ENCODE peak calls at places on chromosomes 7 and 10, in four cellular contexts. One of them, this sample, is unnamed.

GRCh38 chr7:22179442-22179879 is 177.5 kb downstream of the RAPGEF5 start:
- DNase-seq in hypothalamus: no peak
- DNase-seq in left cardiac atrium: no peak
- DNase-seq in immature natural killer cell: peak; percentile 2
- DNase-seq in this sample: no peak

GRCh38 chr10:34638405-34639054 is 176.6 kb downstream of the PARD3 start:
- DNase-seq in immature natural killer cell: peak; percentile 54
- DNase-seq in left cardiac atrium: peak; percentile 87
- DNase-seq in hypothalamus: peak; percentile 75
- DNase-seq in this sample: peak; percentile 44

GRCh38 chr10:124066744-124067714 is 26.4 kb downstream of the CHST15 start:
- DNase-seq in left cardiac atrium: no peak
- DNase-seq in immature natural killer cell: no peak
- DNase-seq in hypothalamus: no peak
- DNase-seq in this sample: no peak

GRCh38 chr10:84140036-84140379 is 699 bp downstream of the GHITM start:
- DNase-seq in left cardiac atrium: peak; percentile 26
- DNase-seq in immature natural killer cell: no peak
- DNase-seq in hypothalamus: no peak
- DNase-seq in this sample: peak; percentile 31

GRCh38 chr7:112873831-112874553 is 83.8 kb upstream of the TMEM168 start:
- DNase-seq in hypothalamus: no peak
- DNase-seq in immature natural killer cell: no peak
- DNase-seq in left cardiac atrium: no peak
- DNase-seq in this sample: no peak

GRCh38 chr10:30510184-30510931 is 76.4 kb downstream of the MAP3K8 start:
- DNase-seq in hypothalamus: no peak
- DNase-seq in immature natural killer cell: no peak
- DNase-seq in left cardiac atrium: no peak
- DNase-seq in this sample: no peak

GRCh38 chr10:15387021-15387420 is 15.9 kb upstream of the FAM171A1 start:
- DNase-seq in immature natural killer cell: no peak
- DNase-seq in hypothalamus: no peak
- DNase-seq in left cardiac atrium: no peak
- DNase-seq in this sample: peak; percentile 45

GRCh38 chr10:86650151-86650550 is 4.2 kb upstream of the OPN4 start:
- DNase-seq in immature natural killer cell: no peak
- DNase-seq in hypothalamus: no peak
- DNase-seq in left cardiac atrium: no peak
- DNase-seq in this sample: no peak

GRCh38 chr7:1447551-1448244 is 11.6 kb downstream of the MICALL2 start:
- DNase-seq in left cardiac atrium: no peak
- DNase-seq in hypothalamus: peak; percentile 77
- DNase-seq in immature natural killer cell: no peak
- DNase-seq in this sample: peak; percentile 73

GRCh38 chr10:110651044-110651958 is 7.2 kb downstream of the RBM20 start:
- DNase-seq in immature natural killer cell: peak; percentile 37
- DNase-seq in hypothalamus: no peak
- DNase-seq in left cardiac atrium: peak; percentile 31
- DNase-seq in this sample: no peak

GRCh38 chr7:44727346-44728262 is 21.0 kb upstream of the ZMIZ2 start:
- DNase-seq in left cardiac atrium: peak; percentile 44
- DNase-seq in hypothalamus: no peak
- DNase-seq in immature natural killer cell: no peak
- DNase-seq in this sample: no peak

GRCh38 chr10:31650010-31650409 is 278.6 kb downstream of the ARHGAP12 start:
- DNase-seq in hypothalamus: peak; percentile 24
- DNase-seq in immature natural killer cell: no peak
- DNase-seq in left cardiac atrium: peak; percentile 88
- DNase-seq in this sample: peak; percentile 46

GRCh38 chr7:97006951-97007861 is 1.9 kb downstream of the DLX6 start:
- DNase-seq in left cardiac atrium: no peak
- DNase-seq in hypothalamus: no peak
- DNase-seq in immature natural killer cell: no peak
- DNase-seq in this sample: no peak

GRCh38 chr10:997266-998022 is 9.2 kb downstream of the GTPBP4 start:
- DNase-seq in immature natural killer cell: no peak
- DNase-seq in left cardiac atrium: no peak
- DNase-seq in hypothalamus: no peak
- DNase-seq in this sample: no peak

GRCh38 chr10:51425431-51425830 is 274.0 kb downstream of the CSTF2T start:
- DNase-seq in immature natural killer cell: no peak
- DNase-seq in left cardiac atrium: peak; percentile 31
- DNase-seq in hypothalamus: no peak
- DNase-seq in this sample: no peak

GRCh38 chr10:42991442-42992098 is 85.3 kb upstream of the RET start:
- DNase-seq in hypothalamus: no peak
- DNase-seq in immature natural killer cell: no peak
- DNase-seq in left cardiac atrium: no peak
- DNase-seq in this sample: no peak

GRCh38 chr10:1002425-1003006 is 14.3 kb downstream of the GTPBP4 start:
- DNase-seq in immature natural killer cell: no peak
- DNase-seq in hypothalamus: no peak
- DNase-seq in left cardiac atrium: no peak
- DNase-seq in this sample: no peak

GRCh38 chr10:122498521-122498920 is 37.2 kb downstream of the HTRA1 start:
- DNase-seq in immature natural killer cell: no peak
- DNase-seq in hypothalamus: peak; percentile 42
- DNase-seq in left cardiac atrium: no peak
- DNase-seq in this sample: no peak

GRCh38 chr7:126535176-126535575 is 717.6 kb downstream of the GRM8 start:
- DNase-seq in hypothalamus: no peak
- DNase-seq in immature natural killer cell: no peak
- DNase-seq in left cardiac atrium: no peak
- DNase-seq in this sample: no peak

GRCh38 chr7:141954334-141954733 is 7.6 kb upstream of the CLEC5A start:
- DNase-seq in immature natural killer cell: no peak
- DNase-seq in hypothalamus: no peak
- DNase-seq in left cardiac atrium: no peak
- DNase-seq in this sample: no peak

GRCh38 chr10:110416776-110417732 is 80.7 kb upstream of the DUSP5 start:
- DNase-seq in hypothalamus: no peak
- DNase-seq in immature natural killer cell: no peak
- DNase-seq in left cardiac atrium: no peak
- DNase-seq in this sample: no peak

GRCh38 chr10:29427667-29428066 is 138.8 kb downstream of the LYZL1 start:
- DNase-seq in hypothalamus: no peak
- DNase-seq in left cardiac atrium: no peak
- DNase-seq in immature natural killer cell: no peak
- DNase-seq in this sample: no peak

GRCh38 chr10:115727114-115727513 is 545.9 kb downstream of the GFRA1 start:
- DNase-seq in immature natural killer cell: no peak
- DNase-seq in hypothalamus: no peak
- DNase-seq in left cardiac atrium: no peak
- DNase-seq in this sample: no peak

GRCh38 chr10:125661942-125662515 is 20.9 kb downstream of the TEX36 start:
- DNase-seq in hypothalamus: no peak
- DNase-seq in left cardiac atrium: no peak
- DNase-seq in immature natural killer cell: no peak
- DNase-seq in this sample: no peak

GRCh38 chr7:131896189-131896855 is 339.9 kb upstream of the PODXL start:
- DNase-seq in immature natural killer cell: no peak
- DNase-seq in hypothalamus: no peak
- DNase-seq in left cardiac atrium: no peak
- DNase-seq in this sample: no peak

GRCh38 chr7:4800926-4801838 is 25.8 kb downstream of the AP5Z1 start:
- DNase-seq in hypothalamus: no peak
- DNase-seq in immature natural killer cell: no peak
- DNase-seq in left cardiac atrium: no peak
- DNase-seq in this sample: no peak

GRCh38 chr7:67847063-67847798 is 850.6 kb downstream of the TYW1 start:
- DNase-seq in hypothalamus: no peak
- DNase-seq in immature natural killer cell: no peak
- DNase-seq in left cardiac atrium: no peak
- DNase-seq in this sample: no peak

GRCh38 chr7:36006656-36007229 is 146.3 kb upstream of the EEPD1 start:
- DNase-seq in left cardiac atrium: no peak
- DNase-seq in hypothalamus: no peak
- DNase-seq in immature natural killer cell: no peak
- DNase-seq in this sample: no peak

GRCh38 chr10:96470108-96470743 is 43.5 kb downstream of the TLL2 start:
- DNase-seq in left cardiac atrium: no peak
- DNase-seq in immature natural killer cell: peak; percentile 14
- DNase-seq in hypothalamus: peak; percentile 69
- DNase-seq in this sample: peak; percentile 72

GRCh38 chr7:125695631-125696030 is 766.0 kb upstream of the POT1 start:
- DNase-seq in left cardiac atrium: no peak
- DNase-seq in immature natural killer cell: no peak
- DNase-seq in hypothalamus: no peak
- DNase-seq in this sample: no peak

GRCh38 chr7:34453150-34453549 is 204.9 kb upstream of the NPSR1 start:
- DNase-seq in left cardiac atrium: no peak
- DNase-seq in hypothalamus: no peak
- DNase-seq in immature natural killer cell: no peak
- DNase-seq in this sample: no peak

GRCh38 chr7:121288894-121289293 is 39.9 kb upstream of the WNT16 start:
- DNase-seq in hypothalamus: no peak
- DNase-seq in immature natural killer cell: no peak
- DNase-seq in left cardiac atrium: no peak
- DNase-seq in this sample: no peak

GRCh38 chr10:9209105-9209798 is 1154.8 kb downstream of the GATA3 start:
- DNase-seq in hypothalamus: peak; percentile 46
- DNase-seq in immature natural killer cell: peak; percentile 49
- DNase-seq in left cardiac atrium: peak; percentile 51
- DNase-seq in this sample: peak; percentile 61

GRCh38 chr7:50448823-50449222 is 1.3 kb downstream of the FIGNL1 start:
- DNase-seq in left cardiac atrium: no peak
- DNase-seq in immature natural killer cell: no peak
- DNase-seq in hypothalamus: no peak
- DNase-seq in this sample: no peak

GRCh38 chr7:127782075-127782474 is 130.1 kb downstream of the SND1 start:
- DNase-seq in hypothalamus: no peak
- DNase-seq in left cardiac atrium: no peak
- DNase-seq in immature natural killer cell: no peak
- DNase-seq in this sample: no peak

GRCh38 chr7:74275401-74275881 is 13.8 kb upstream of the CLIP2 start:
- DNase-seq in hypothalamus: no peak
- DNase-seq in left cardiac atrium: no peak
- DNase-seq in immature natural killer cell: no peak
- DNase-seq in this sample: no peak